ENCODE peak calls at places on chromosomes 13 and 19, in ten cellular contexts. B is body of pancreas, W is lung, V is pancreas, G is left ventricle myocardium inferior, Y is keratinocyte, E is astrocyte, M is tibial artery, Z is thoracic aorta, K is K562. A is an unnamed sample. For H3K4me1 and H3K36me3, the result is how much of the 10 kb centered on the place peaks cover.

GRCh38 chr19:45876161-45876410 is 9.9 kb downstream of the IRF2BP1 start:
- DNase-seq in B (no peak), W (no peak), V (no peak), G (no peak), Y (no peak), E (no peak), M (no peak), Z (no peak), K (no peak), A (no peak)

GRCh38 chr13:24625870-24626419 is 54.3 kb upstream of the ATP12A start:
- DNase-seq in B (no peak), W (no peak), V (no peak), G (no peak), Y (no peak), E (no peak), M (no peak), Z (no peak), K (no peak), A (no peak)

GRCh38 chr19:17137417-17137816 is 61.8 kb downstream of the MYO9B start:
- DNase-seq in B (no peak), W (peak), V (no peak), G (peak), Y (no peak), E (no peak), M (no peak), Z (no peak), K (no peak), A (no peak)

GRCh38 chr19:38869836-38870607 is 8.1 kb downstream of the RINL start:
- DNase-seq in B (peak), W (peak), V (peak), G (peak), Y (no peak), E (no peak), M (peak), Z (no peak), K (no peak), A (peak)

GRCh38 chr19:590396-590745 is 690 bp downstream of the HCN2 start:
- DNase-seq in B (no peak), W (no peak), V (no peak), G (no peak), Y (no peak), E (no peak), M (no peak), Z (no peak), K (no peak), A (no peak)

GRCh38 chr13:25648996-25649633 is 277.3 kb downstream of the ATP8A2 start:
- DNase-seq in B (no peak), W (no peak), V (no peak), G (no peak), Y (no peak), E (no peak), M (no peak), Z (no peak), K (no peak), A (no peak)

GRCh38 chr13:20412761-20413355 is 112.8 kb downstream of the CRYL1 start:
- DNase-seq in B (no peak), W (no peak), V (no peak), G (no peak), Y (no peak), E (no peak), M (no peak), Z (no peak), K (no peak), A (no peak)

GRCh38 chr19:10820173-10820572 is 15.8 kb downstream of the TMED1 start:
- DNase-seq in B (no peak), W (no peak), V (no peak), G (no peak), Y (no peak), E (no peak), M (no peak), Z (no peak), K (peak), A (no peak)

GRCh38 chr13:68390987-68391386 is 1160.9 kb upstream of the PCDH9 start:
- DNase-seq in B (no peak), W (no peak), V (no peak), G (no peak), Y (no peak), E (no peak), M (no peak), Z (no peak), K (no peak), A (no peak)

GRCh38 chr13:79837741-79838450 is 356.9 kb downstream of the NDFIP2 start:
- DNase-seq in B (no peak), W (no peak), V (no peak), G (no peak), Y (no peak), E (peak), M (no peak), Z (no peak), K (no peak), A (no peak)

GRCh38 chr13:98370806-98371553 is 193.9 kb upstream of the RNF113B start:
- DNase-seq in B (peak), W (no peak), V (peak), G (peak), Y (no peak), E (peak), M (no peak), Z (no peak), K (no peak), A (no peak)

GRCh38 chr13:40985596-40986327 is 33.4 kb downstream of the ELF1 start:
- DNase-seq in B (no peak), W (no peak), V (no peak), G (no peak), Y (no peak), E (no peak), M (no peak), Z (no peak), K (no peak), A (peak)

GRCh38 chr13:39363393-39363792 is 239.6 kb downstream of the LHFPL6 start:
- DNase-seq in B (no peak), W (no peak), V (no peak), G (no peak), Y (no peak), E (no peak), M (no peak), Z (no peak), K (no peak), A (no peak)

GRCh38 chr13:27923794-27924528 is 4.2 kb downstream of the PDX1 start:
- DNase-seq in B (peak), W (no peak), V (no peak), G (no peak), Y (no peak), E (no peak), M (no peak), Z (no peak), K (no peak), A (no peak)

GRCh38 chr19:43699506-43700367 is 16.1 kb upstream of the IRGC start:
- DNase-seq in B (no peak), W (no peak), V (no peak), G (peak), Y (no peak), E (peak), M (no peak), Z (no peak), K (no peak), A (no peak)

GRCh38 chr19:45215391-45216191 is 29.6 kb downstream of the EXOC3L2 start:
- DNase-seq in B (peak), W (peak), V (peak), G (no peak), Y (no peak), E (no peak), M (no peak), Z (no peak), K (no peak), A (no peak)

DNA sequence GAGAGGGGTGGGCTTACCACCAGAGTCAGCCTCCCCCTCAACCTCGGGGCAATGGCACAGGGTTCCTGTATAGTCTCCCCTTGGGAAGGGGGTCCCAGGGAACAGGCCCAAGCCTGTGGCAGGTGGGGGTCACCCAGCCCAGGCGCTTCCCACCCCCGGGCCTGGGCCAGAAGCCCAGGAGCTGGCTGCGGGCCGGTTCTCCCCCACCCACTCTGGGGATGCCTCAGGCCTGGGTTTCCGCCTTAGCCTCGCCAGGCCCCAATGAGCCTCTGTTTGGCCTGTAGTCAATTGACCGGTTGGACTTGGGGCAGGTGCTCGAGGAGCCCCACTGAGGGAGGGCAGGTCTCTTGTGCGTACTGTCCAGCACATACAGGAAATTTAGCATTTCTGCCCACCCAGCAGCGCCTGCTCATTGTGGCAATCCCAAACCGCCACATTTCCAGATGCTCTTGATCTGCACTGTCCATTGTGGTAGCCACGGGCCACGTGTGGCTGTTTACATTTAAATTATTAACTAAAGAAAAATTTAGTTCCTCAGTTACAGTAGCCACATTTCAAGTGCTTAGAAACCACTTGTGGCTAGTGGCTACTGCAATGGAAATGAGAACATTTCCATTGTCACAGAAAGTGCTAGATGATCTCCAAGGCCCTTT is 9.9 kb downstream of the LYL1 start:
- DNase-seq in B (no peak), W (no peak), V (no peak), G (no peak), Y (no peak), E (peak), M (no peak), Z (no peak), K (no peak), A (no peak)
- H3K4me1 ChIP-seq in B (under half), W (under half), V (under half), G (half or more), Y (under half), E (under half), M (half or more), Z (half or more), K (under half), A (under half)

DNA sequence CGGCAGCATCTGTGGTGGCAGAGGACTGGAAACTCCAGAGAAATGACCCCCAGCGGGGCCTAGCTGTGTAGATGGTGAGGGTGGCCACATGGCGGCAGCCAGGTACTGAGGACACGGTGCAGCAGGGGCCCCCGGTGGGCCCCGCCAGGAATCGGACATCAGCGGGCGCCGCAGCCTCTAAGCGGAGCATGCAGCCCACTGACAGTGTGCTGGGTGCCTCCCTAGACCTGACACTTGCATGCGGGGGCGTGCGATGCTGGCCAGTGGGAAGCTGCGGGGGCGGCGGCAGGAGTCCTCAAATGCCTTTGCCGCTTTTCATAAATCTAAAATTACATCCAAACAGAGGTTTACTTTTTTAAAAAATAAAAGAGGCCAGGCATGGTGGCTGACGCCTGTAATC is 16.1 kb downstream of the ADAT3 start:
- DNase-seq in B (no peak), W (no peak), V (no peak), G (no peak), Y (no peak), E (no peak), M (no peak), Z (no peak), K (no peak), A (no peak)
- H3K36me3 ChIP-seq in B (under half), W (under half), V (under half), G (half or more), Y (under half), E (under half), M (half or more), Z (under half), K (half or more), A (under half)

GRCh38 chr19:40499320-40499719 is 32.5 kb downstream of the SPTBN4 start:
- DNase-seq in B (no peak), W (no peak), V (no peak), G (no peak), Y (no peak), E (no peak), M (no peak), Z (no peak), K (no peak), A (no peak)

GRCh38 chr19:40501599-40501998 is 34.8 kb downstream of the SPTBN4 start:
- DNase-seq in B (no peak), W (no peak), V (no peak), G (no peak), Y (no peak), E (no peak), M (no peak), Z (no peak), K (no peak), A (no peak)

GRCh38 chr19:40503300-40503699 is 36.5 kb downstream of the SPTBN4 start:
- DNase-seq in B (no peak), W (no peak), V (peak), G (no peak), Y (no peak), E (no peak), M (no peak), Z (no peak), K (peak), A (no peak)

GRCh38 chr19:40502081-40502480 is 35.3 kb downstream of the SPTBN4 start:
- DNase-seq in B (no peak), W (no peak), V (no peak), G (no peak), Y (no peak), E (no peak), M (no peak), Z (no peak), K (no peak), A (no peak)

DNA sequence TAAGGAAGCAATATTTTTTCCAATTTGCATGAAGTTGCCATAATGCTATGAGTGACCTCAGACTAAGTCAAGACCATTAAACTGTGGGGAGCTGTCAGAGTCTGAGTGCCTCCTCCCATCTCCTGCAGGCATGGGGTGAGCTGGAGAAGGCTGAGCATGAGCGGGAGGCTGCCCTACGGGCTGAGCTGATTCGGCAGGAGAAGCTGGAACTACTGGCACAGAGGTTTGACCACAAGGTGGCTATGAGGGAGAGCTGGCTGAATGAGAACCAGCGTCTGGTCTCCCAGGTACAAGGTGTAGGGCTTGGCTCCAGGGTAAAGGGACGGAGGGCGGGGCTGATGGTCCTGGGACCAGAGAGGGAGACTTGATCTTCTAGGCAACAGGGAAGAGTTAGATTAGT is 35.8 kb downstream of the SPTBN4 start:
- DNase-seq in B (no peak), W (no peak), V (peak), G (no peak), Y (no peak), E (no peak), M (no peak), Z (no peak), K (no peak), A (no peak)
- TF ChIP-seq CTCF in B (no peak), W (no peak), V (no peak), G (no peak), Y (no peak), E (no peak), M (no peak), Z (no peak), K (no peak), A (no peak)

DNA sequence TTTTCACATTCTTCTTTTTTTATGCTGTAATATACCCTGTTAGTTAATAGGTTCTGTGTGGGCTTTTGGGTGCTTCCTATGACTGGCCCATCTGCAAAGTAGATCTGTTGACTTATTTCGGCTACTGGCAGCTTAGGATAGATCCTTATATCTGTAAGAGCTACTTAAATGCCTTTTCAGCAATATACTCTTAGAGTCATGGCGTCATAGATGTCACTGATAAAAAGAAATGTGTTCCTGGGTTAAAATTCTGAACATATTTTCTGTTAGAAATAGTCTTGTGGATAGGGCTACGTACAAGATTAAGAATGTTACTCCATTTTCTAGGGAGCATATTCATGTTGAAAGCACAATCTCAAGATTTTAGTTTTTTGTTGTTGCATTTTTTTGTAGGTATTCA is 4.7 kb downstream of the AKAP11 start:
- DNase-seq in B (no peak), W (no peak), V (no peak), G (no peak), Y (no peak), E (no peak), M (no peak), Z (no peak), K (no peak), A (no peak)
- H3K4me1 ChIP-seq in B (under half), W (under half), V (under half), G (under half), Y (under half), E (under half), M (under half), Z (under half), K (under half), A (under half)

GRCh38 chr19:4318460-4318859 is 14.1 kb downstream of the FSD1 start:
- DNase-seq in B (no peak), W (no peak), V (no peak), G (no peak), Y (no peak), E (no peak), M (no peak), Z (no peak), K (no peak), A (no peak)
- H3K36me3 ChIP-seq in B (under half), W (under half), V (under half), G (under half), Y (under half), E (under half), M (under half), Z (under half), K (under half), A (under half)

DNA sequence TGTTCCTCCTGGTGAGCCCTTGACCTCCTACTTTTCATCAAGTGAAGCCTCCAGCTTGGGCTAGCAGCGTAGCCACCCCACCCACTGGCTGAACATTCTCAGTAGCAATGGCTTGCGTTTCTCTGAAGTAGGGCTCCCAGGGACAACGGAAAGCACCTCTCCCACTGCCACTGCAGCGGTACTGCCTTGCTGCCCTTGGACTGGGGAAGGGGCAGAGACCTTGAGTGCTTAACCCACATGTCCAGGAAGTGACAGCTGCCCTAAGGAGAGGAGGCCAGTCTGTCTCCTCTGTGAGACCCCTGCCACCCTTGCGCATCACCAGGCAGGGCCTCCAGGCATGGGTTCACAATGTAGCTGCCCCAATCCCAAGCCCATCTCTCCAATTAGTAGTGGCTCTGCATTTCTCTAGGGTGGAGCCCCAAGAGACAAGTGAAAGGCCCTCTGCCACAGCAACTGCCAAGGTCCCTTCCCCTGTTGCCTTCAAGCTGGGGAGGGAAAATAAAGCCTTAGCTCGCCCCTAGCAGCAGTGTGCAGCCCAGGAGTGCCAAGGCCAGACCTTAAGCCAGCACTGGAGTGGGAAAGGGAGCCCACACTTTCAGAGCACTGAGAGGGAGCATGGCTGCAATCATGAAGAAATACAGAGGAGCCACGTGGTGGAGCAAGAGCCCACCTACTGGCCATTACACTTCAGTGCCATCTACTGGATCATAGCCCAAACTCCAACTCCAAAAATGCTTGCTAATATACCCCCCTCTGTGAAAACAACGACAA is 175.9 kb upstream of the TRPC4 start:
- DNase-seq in B (no peak), W (no peak), V (no peak), G (no peak), Y (peak), E (peak), M (no peak), Z (no peak), K (peak), A (peak)
- TF ChIP-seq CTCF in B (peak), W (no peak), V (no peak), G (peak), Y (peak), E (peak), M (no peak), Z (no peak), K (peak), A (peak)

GRCh38 chr13:111181977-111182376 is 66.9 kb downstream of the ARHGEF7 start:
- DNase-seq in B (no peak), W (no peak), V (no peak), G (no peak), Y (no peak), E (no peak), M (no peak), Z (no peak), K (no peak), A (no peak)
- H3K4me1 ChIP-seq in B (under half), W (under half), V (under half), G (half or more), Y (under half), E (under half), M (half or more), Z (half or more), K (under half), A (under half)